ENCODE peak calls at places on chromosomes 7 and 10, in six cellular contexts. One of them, this sample, is unnamed.

GRCh38 chr7:360454-361100 is 70.6 kb downstream of the FOXL3 start:
- DNase-seq in K562: no peak
- DNase-seq in HepG2: no peak
- DNase-seq in H1: no peak
- DNase-seq in GM12878: no peak
- DNase-seq in HCT116: no peak
- DNase-seq in this sample: no peak

GRCh38 chr7:134613623-134614347 is 32.9 kb upstream of the BPGM start:
- DNase-seq in K562: no peak
- DNase-seq in HepG2: no peak
- DNase-seq in H1: no peak
- DNase-seq in GM12878: no peak
- DNase-seq in HCT116: no peak
- DNase-seq in this sample: no peak

GRCh38 chr10:132028706-132029105 is 37.0 kb upstream of the JAKMIP3 start:
- DNase-seq in K562: no peak
- DNase-seq in HepG2: no peak
- DNase-seq in H1: no peak
- DNase-seq in GM12878: no peak
- DNase-seq in HCT116: no peak
- DNase-seq in this sample: no peak

GRCh38 chr10:72066318-72067284 is 21.8 kb downstream of the SPOCK2 start:
- DNase-seq in K562: no peak
- DNase-seq in HepG2: no peak
- DNase-seq in H1: no peak
- DNase-seq in GM12878: no peak
- DNase-seq in HCT116: no peak
- DNase-seq in this sample: no peak

GRCh38 chr7:28055161-28055544 is 125.4 kb downstream of the JAZF1 start:
- DNase-seq in K562: no peak
- DNase-seq in HepG2: no peak
- DNase-seq in H1: no peak
- DNase-seq in GM12878: no peak
- DNase-seq in HCT116: no peak
- DNase-seq in this sample: no peak

GRCh38 chr10:24973163-24973562 is 20.8 kb upstream of the PRTFDC1 start:
- DNase-seq in K562: no peak
- DNase-seq in HepG2: peak; percentile 72
- DNase-seq in H1: no peak
- DNase-seq in GM12878: no peak
- DNase-seq in HCT116: no peak
- DNase-seq in this sample: no peak

GRCh38 chr10:43371418-43371817 is at the start of gene FXYD4:
- DNase-seq in K562: no peak
- DNase-seq in HepG2: no peak
- DNase-seq in H1: no peak
- DNase-seq in GM12878: no peak
- DNase-seq in HCT116: no peak
- DNase-seq in this sample: no peak

GRCh38 chr10:125014984-125015944 is 73.3 kb downstream of the ZRANB1 start:
- DNase-seq in K562: no peak
- DNase-seq in HepG2: no peak
- DNase-seq in H1: no peak
- DNase-seq in GM12878: no peak
- DNase-seq in HCT116: no peak
- DNase-seq in this sample: no peak

GRCh38 chr7:98276241-98276761 is 5.2 kb upstream of the BRI3 start:
- DNase-seq in K562: no peak
- DNase-seq in HepG2: peak; percentile 64
- DNase-seq in H1: no peak
- DNase-seq in GM12878: no peak
- DNase-seq in HCT116: no peak
- DNase-seq in this sample: peak; percentile 70

GRCh38 chr10:71600856-71601255 is 118.7 kb downstream of the C10orf105 start:
- DNase-seq in K562: no peak
- DNase-seq in HepG2: no peak
- DNase-seq in H1: no peak
- DNase-seq in GM12878: no peak
- DNase-seq in HCT116: no peak
- DNase-seq in this sample: no peak

GRCh38 chr10:113333313-113333712 is 219.5 kb upstream of the HABP2 start:
- DNase-seq in K562: no peak
- DNase-seq in HepG2: no peak
- DNase-seq in H1: no peak
- DNase-seq in GM12878: no peak
- DNase-seq in HCT116: no peak
- DNase-seq in this sample: peak; percentile 16

GRCh38 chr7:141076377-141076776 is 2.5 kb downstream of the TMEM178B start:
- DNase-seq in K562: no peak
- DNase-seq in HepG2: no peak
- DNase-seq in H1: no peak
- DNase-seq in GM12878: no peak
- DNase-seq in HCT116: no peak
- DNase-seq in this sample: no peak

GRCh38 chr7:77464589-77464988 is 48.4 kb upstream of the GSAP start:
- DNase-seq in K562: no peak
- DNase-seq in HepG2: no peak
- DNase-seq in H1: no peak
- DNase-seq in GM12878: peak; percentile 55
- DNase-seq in HCT116: no peak
- DNase-seq in this sample: no peak

GRCh38 chr7:94700926-94701554 is 45.1 kb upstream of the SGCE start:
- DNase-seq in K562: no peak
- DNase-seq in HepG2: peak; percentile 76
- DNase-seq in H1: no peak
- DNase-seq in GM12878: no peak
- DNase-seq in HCT116: no peak
- DNase-seq in this sample: no peak

GRCh38 chr7:27179030-27179429 is 4.9 kb upstream of the HOXA10 start:
- DNase-seq in K562: no peak
- DNase-seq in HepG2: no peak
- DNase-seq in H1: peak; percentile 43
- DNase-seq in GM12878: no peak
- DNase-seq in HCT116: no peak
- DNase-seq in this sample: no peak

GRCh38 chr7:112985377-112985987 is 101.1 kb downstream of the GPR85 start:
- DNase-seq in K562: no peak
- DNase-seq in HepG2: no peak
- DNase-seq in H1: no peak
- DNase-seq in GM12878: no peak
- DNase-seq in HCT116: no peak
- DNase-seq in this sample: no peak

GRCh38 chr10:56881218-56881617 is 520.2 kb upstream of the ZWINT start:
- DNase-seq in K562: no peak
- DNase-seq in HepG2: no peak
- DNase-seq in H1: no peak
- DNase-seq in GM12878: no peak
- DNase-seq in HCT116: no peak
- DNase-seq in this sample: no peak

GRCh38 chr7:23121175-23121574 is 15.6 kb downstream of the KLHL7 start:
- DNase-seq in K562: no peak
- DNase-seq in HepG2: no peak
- DNase-seq in H1: no peak
- DNase-seq in GM12878: no peak
- DNase-seq in HCT116: no peak
- DNase-seq in this sample: no peak

GRCh38 chr7:28666144-28666543 is 253.8 kb downstream of the CREB5 start:
- DNase-seq in K562: no peak
- DNase-seq in HepG2: no peak
- DNase-seq in H1: no peak
- DNase-seq in GM12878: no peak
- DNase-seq in HCT116: no peak
- DNase-seq in this sample: no peak

GRCh38 chr10:63765126-63765525 is 243.9 kb downstream of the REEP3 start:
- DNase-seq in K562: no peak
- DNase-seq in HepG2: no peak
- DNase-seq in H1: no peak
- DNase-seq in GM12878: no peak
- DNase-seq in HCT116: no peak
- DNase-seq in this sample: no peak

DNA sequence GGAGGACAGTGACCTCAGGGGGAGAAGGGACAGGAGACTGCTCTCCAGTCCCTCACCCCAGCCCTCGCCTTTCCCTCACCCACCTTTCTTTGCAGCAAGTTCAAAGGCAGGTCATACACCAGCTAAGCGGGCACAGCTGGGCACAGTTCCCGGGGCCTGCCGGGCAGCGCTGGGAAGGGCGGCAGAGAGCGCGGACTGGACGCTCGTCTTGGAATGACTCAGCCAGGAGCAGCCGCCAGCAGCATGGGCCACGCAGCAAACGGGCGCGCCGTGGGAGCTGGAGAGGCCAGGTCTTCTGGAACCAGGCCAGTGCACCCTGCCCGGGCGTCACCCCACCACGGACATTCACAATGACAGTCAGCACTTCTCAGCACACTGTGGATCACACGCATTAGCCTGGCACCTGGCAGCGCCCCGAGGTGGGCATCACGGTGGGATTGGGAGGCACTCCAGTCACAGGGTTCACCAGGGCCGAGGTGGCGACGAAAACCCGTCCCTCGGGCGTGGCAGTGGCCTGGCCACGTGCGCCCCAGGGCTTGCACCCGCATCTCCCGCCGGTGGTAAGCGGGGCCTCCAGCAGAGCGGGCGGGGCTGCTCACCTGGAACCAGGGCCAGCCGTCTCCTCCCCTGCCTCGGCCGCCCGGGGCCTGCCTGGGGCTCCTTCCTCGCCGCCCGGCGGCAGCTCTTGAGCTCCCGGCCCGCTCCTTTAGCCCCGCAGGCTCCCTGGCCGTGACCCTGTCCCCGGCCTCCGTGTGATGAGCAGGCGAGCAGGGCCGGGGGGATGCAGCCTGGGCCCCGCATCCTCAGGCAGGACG is 29.0 kb upstream of the WDFY4 start:
- DNase-seq in K562: peak; percentile 31
- DNase-seq in HepG2: no peak
- DNase-seq in H1: peak; percentile 68
- DNase-seq in GM12878: no peak
- DNase-seq in HCT116: no peak
- DNase-seq in this sample: no peak
- TF ChIP-seq JUND in K562: peak; percentile 26
- TF ChIP-seq JUND in HepG2: no peak
- TF ChIP-seq JUND in H1: no peak
- TF ChIP-seq JUND in GM12878: no peak
- TF ChIP-seq JUND in HCT116: no peak
- TF ChIP-seq JUND in this sample: no peak

GRCh38 chr10:31754803-31755624 is 173.6 kb downstream of the ARHGAP12 start:
- DNase-seq in K562: no peak
- DNase-seq in HepG2: peak; percentile 23
- DNase-seq in H1: peak; percentile 70
- DNase-seq in GM12878: no peak
- DNase-seq in HCT116: no peak
- DNase-seq in this sample: no peak
- TF ChIP-seq JUND in K562: no peak
- TF ChIP-seq JUND in HepG2: no peak
- TF ChIP-seq JUND in H1: no peak
- TF ChIP-seq JUND in GM12878: no peak
- TF ChIP-seq JUND in HCT116: no peak
- TF ChIP-seq JUND in this sample: no peak

GRCh38 chr7:101659706-101660105 is 30.6 kb upstream of the MYL10 start:
- DNase-seq in K562: no peak
- DNase-seq in HepG2: peak; percentile 14
- DNase-seq in H1: no peak
- DNase-seq in GM12878: no peak
- DNase-seq in HCT116: no peak
- DNase-seq in this sample: no peak
- TF ChIP-seq JUND in K562: no peak
- TF ChIP-seq JUND in HepG2: no peak
- TF ChIP-seq JUND in H1: no peak
- TF ChIP-seq JUND in GM12878: no peak
- TF ChIP-seq JUND in HCT116: no peak
- TF ChIP-seq JUND in this sample: no peak

DNA sequence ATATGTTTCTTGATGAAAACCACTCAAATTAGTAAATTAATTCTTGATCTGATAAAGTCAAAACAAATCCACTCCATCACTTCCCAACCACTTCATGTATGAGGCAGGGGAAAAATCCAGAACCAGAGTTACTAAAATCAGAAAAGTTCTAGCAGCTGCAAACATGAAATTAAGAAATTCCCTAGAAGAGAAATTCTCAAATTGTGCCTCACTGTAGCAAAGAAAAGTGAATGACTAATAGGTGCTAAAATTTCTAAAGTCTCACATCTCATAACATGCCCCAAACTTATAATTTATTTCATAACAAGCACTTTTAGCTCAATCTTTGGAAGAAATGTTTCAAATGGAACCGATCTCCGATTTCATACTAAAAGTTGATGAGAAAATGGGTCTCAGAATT is 345.0 kb upstream of the AOAH start:
- DNase-seq in K562: no peak
- DNase-seq in HepG2: no peak
- DNase-seq in H1: no peak
- DNase-seq in GM12878: no peak
- DNase-seq in HCT116: no peak
- DNase-seq in this sample: no peak
- TF ChIP-seq JUND in K562: no peak
- TF ChIP-seq JUND in HepG2: no peak
- TF ChIP-seq JUND in H1: no peak
- TF ChIP-seq JUND in GM12878: no peak
- TF ChIP-seq JUND in HCT116: no peak
- TF ChIP-seq JUND in this sample: no peak

DNA sequence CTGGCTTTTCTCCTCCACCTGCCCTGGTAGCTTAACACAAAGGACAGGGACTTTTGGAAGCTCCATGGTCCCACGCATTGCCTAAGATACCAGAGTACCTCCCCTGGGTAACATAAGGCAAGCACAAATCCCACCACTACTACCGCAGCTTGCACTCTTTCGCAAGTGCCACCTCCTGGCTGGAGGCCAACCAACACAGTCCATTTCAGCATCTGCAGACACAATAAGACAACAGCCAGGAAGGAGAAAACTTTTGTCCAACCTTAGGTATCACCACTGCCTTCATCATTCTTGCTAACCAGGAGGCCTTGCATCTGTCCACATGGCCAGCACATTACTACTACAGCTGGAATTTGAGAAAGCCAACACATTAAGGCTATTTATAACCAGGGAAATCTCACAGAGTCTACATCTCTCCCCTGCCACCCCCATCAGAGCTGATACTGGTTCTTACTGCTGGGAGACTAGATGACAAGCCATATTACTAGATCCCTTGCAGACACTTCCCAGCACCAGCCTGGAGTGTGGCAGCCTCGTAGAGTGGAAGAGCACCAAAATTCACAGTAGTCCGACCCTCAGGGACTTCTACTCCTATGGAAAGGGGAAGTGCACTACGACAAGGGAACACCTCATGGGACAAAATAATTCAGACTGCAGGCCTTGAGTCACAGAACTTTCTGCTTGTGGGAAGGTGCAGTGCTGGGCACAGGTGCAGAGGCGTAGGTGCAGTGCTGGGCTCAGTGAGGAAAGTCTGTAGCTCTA is 39.8 kb upstream of the CDK13 start:
- DNase-seq in K562: no peak
- DNase-seq in HepG2: peak; percentile 14
- DNase-seq in H1: no peak
- DNase-seq in GM12878: no peak
- DNase-seq in HCT116: no peak
- DNase-seq in this sample: no peak
- TF ChIP-seq JUND in K562: no peak
- TF ChIP-seq JUND in HepG2: no peak
- TF ChIP-seq JUND in H1: no peak
- TF ChIP-seq JUND in GM12878: no peak
- TF ChIP-seq JUND in HCT116: no peak
- TF ChIP-seq JUND in this sample: no peak